ENCODE peak calls at places on chromosomes 4 and X, in five cellular contexts. B is neuronal stem cell, V is H1, X is neural progenitor cell, M is SK-N-SH. H is an unnamed sample. For H3K4me1, the result is how much of the 10 kb centered on the place peaks cover.

GRCh38 chr4:113657834-113658233 is 103.7 kb downstream of the CAMK2D start:
- DNase-seq in X (no peak), V (no peak), B (no peak), M (no peak), H (no peak)

GRCh38 chr4:166363198-166363597 is 490.2 kb downstream of the TLL1 start:
- DNase-seq in V (no peak), M (no peak), B (no peak), X (no peak), H (no peak)

GRCh38 chrX:51568586-51568985 is 50.1 kb downstream of the CENPVL3 start:
- DNase-seq in M (no peak), X (no peak), V (no peak), B (no peak), H (no peak)

GRCh38 chr4:76758290-76758882 is 139.6 kb downstream of the SOWAHB start:
- DNase-seq in V (no peak), B (peak), M (peak), X (peak), H (peak)

GRCh38 chrX:18075603-18076002 is 145.1 kb downstream of the BEND2 start:
- DNase-seq in M (no peak), V (no peak), X (peak), B (no peak), H (no peak)

GRCh38 chr4:137510866-137511265 is 21.4 kb downstream of the PCDH18 start:
- DNase-seq in V (no peak), B (no peak), X (no peak), M (no peak), H (no peak)

GRCh38 chrX:35104626-35105025 is 162.0 kb downstream of the FAM47B start:
- DNase-seq in X (no peak), M (no peak), B (no peak), V (no peak), H (no peak)

GRCh38 chrX:96685205-96686099 is 810 bp downstream of the DIAPH2 start:
- DNase-seq in B (no peak), V (no peak), X (peak), M (peak), H (no peak)

GRCh38 chr4:22473268-22473667 is 42.6 kb downstream of the ADGRA3 start:
- DNase-seq in B (no peak), V (no peak), M (no peak), X (no peak), H (no peak)

GRCh38 chr4:117134386-117134785 is 49.0 kb upstream of the TRAM1L1 start:
- DNase-seq in M (peak), X (peak), B (peak), V (no peak), H (peak)

GRCh38 chrX:16305187-16305586 is 137.9 kb downstream of the MAGEB17 start:
- DNase-seq in M (no peak), B (no peak), V (no peak), X (no peak), H (peak)

GRCh38 chr4:1232661-1233621 is 16.0 kb downstream of the CTBP1 start:
- DNase-seq in X (peak), M (peak), B (peak), V (no peak), H (no peak)

GRCh38 chr4:153759407-153760226 is at the start of gene RNF175:
- DNase-seq in X (peak), M (peak), V (no peak), B (no peak), H (no peak)

GRCh38 chr4:24642941-24643628 is 58.7 kb upstream of the DHX15 start:
- DNase-seq in B (no peak), M (no peak), V (no peak), X (no peak), H (no peak)

GRCh38 chr4:23750125-23750524 is 139.7 kb downstream of the PPARGC1A start:
- DNase-seq in X (no peak), M (no peak), V (no peak), B (no peak), H (no peak)

GRCh38 chr4:170388255-170388654 is 298.5 kb upstream of the AADAT start:
- DNase-seq in M (no peak), X (no peak), V (no peak), B (no peak), H (no peak)

GRCh38 chr4:121360496-121360895 is 20.3 kb downstream of the QRFPR start:
- DNase-seq in V (no peak), X (no peak), B (no peak), M (no peak), H (no peak)

GRCh38 chrX:21702725-21703228 is 44.6 kb upstream of the KLHL34 start:
- DNase-seq in X (no peak), B (no peak), M (no peak), V (no peak), H (no peak)

GRCh38 chr4:139665690-139666529 is at the start of gene MGST2:
- DNase-seq in B (peak), V (no peak), M (peak), X (peak), H (peak)

GRCh38 chrX:78643874-78644273 is 15.3 kb downstream of the RTL3 start:
- DNase-seq in V (no peak), X (no peak), B (no peak), M (no peak), H (no peak)

GRCh38 chr4:88188738-88189417 is 30.4 kb upstream of the ABCG2 start:
- DNase-seq in X (no peak), B (no peak), V (no peak), M (no peak), H (no peak)

GRCh38 chr4:88189881-88190585 is 31.6 kb upstream of the ABCG2 start:
- DNase-seq in V (no peak), X (no peak), B (no peak), M (no peak), H (no peak)

GRCh38 chr4:88191404-88191803 is 33.0 kb upstream of the ABCG2 start:
- DNase-seq in M (no peak), X (no peak), V (no peak), B (no peak), H (no peak)

GRCh38 chr4:88187766-88188165 is 29.3 kb upstream of the ABCG2 start:
- DNase-seq in X (no peak), B (no peak), M (no peak), V (no peak), H (no peak)

DNA sequence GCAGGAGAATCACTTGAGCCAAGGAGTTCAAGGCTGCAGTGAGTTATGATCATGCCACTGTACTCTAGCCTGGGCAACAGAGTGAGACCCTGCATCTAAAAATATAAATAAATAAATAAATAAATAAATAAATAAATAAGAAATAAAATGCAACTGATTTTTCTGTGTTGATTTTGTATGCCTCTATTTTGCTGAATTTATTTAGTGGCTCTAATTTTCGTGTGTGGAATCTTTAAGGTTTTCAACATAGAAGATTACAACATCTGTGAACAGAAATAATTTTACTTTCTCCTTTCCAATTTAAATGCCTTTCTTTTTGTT is 30.9 kb upstream of the ABCG2 start:
- DNase-seq in X (no peak), V (no peak), B (no peak), M (no peak), H (no peak)
- H3K4me2 ChIP-seq in X (no peak), V (no peak), B (no peak), M (no peak), H (no peak)

DNA sequence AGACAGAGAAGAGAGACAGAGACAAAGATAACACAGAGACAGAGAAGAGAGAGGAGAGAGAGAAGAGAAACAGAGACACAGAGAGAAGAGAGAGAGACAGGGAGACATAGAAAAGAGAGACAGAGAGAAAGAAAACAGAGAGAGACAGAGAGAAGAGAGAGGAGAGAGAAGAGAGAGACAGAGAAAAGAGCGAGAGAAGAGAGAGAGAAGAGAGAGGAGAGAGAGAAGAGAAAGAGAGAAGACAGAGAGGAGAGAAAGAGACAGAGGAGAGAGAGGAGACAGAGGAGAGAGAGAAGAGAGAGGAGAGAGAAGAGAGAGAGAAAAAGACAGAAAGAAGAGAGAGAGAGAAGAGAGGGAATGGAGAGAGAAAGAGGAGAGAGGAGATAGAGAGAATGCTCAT is 601.1 kb upstream of the PRKX start:
- DNase-seq in X (no peak), V (no peak), B (no peak), M (no peak), H (no peak)
- H3K4me1 ChIP-seq in X (under half), V (under half), B (under half), M (under half), H (under half)

GRCh38 chrX:150165776-150166610 is 197.1 kb upstream of the MAMLD1 start:
- DNase-seq in X (no peak), V (no peak), B (no peak), M (no peak), H (no peak)

GRCh38 chrX:150163181-150163930 is 199.8 kb upstream of the MAMLD1 start:
- DNase-seq in M (no peak), B (no peak), X (no peak), V (no peak), H (no peak)

GRCh38 chrX:150164971-150165605 is 198.0 kb upstream of the MAMLD1 start:
- DNase-seq in B (no peak), M (no peak), X (no peak), V (no peak), H (no peak)

GRCh38 chrX:150163956-150164726 is 199.0 kb upstream of the MAMLD1 start:
- DNase-seq in M (no peak), B (no peak), X (no peak), V (no peak), H (no peak)

GRCh38 chrX:150167482-150168324 is 195.4 kb upstream of the MAMLD1 start:
- DNase-seq in V (no peak), B (no peak), X (no peak), M (no peak), H (no peak)
- H2AFZ ChIP-seq in V (no peak), B (no peak), X (no peak), M (no peak), H (no peak)

GRCh38 chr4:12701384-12701783 is 782.8 kb downstream of the RAB28 start:
- DNase-seq in X (no peak), B (no peak), V (no peak), M (no peak), H (no peak)
- H3K4me2 ChIP-seq in X (no peak), B (no peak), V (no peak), M (no peak), H (no peak)

DNA sequence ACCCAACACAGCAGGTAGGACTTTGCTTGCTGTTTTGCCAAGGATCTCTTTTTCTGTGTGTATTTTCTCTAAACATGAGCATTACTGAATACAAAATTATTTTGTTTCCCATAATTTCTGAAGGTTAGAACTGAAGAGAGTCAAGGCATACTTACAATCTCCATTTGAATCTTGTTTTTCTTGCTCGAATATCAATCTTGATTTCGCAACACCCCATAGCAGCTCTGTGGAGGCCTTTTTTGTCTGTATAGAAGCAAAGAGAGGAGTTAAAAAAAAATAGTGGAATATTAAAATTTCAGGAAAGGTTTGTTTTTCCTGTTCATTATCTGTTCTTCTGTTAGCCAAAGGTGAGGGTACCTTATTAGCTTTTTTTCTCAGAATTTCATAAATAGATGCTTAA is 92.9 kb downstream of the TNIP2 start:
- DNase-seq in V (no peak), M (no peak), X (no peak), B (no peak), H (no peak)
- H3K4me1 ChIP-seq in V (under half), M (under half), X (under half), B (under half), H (under half)

DNA sequence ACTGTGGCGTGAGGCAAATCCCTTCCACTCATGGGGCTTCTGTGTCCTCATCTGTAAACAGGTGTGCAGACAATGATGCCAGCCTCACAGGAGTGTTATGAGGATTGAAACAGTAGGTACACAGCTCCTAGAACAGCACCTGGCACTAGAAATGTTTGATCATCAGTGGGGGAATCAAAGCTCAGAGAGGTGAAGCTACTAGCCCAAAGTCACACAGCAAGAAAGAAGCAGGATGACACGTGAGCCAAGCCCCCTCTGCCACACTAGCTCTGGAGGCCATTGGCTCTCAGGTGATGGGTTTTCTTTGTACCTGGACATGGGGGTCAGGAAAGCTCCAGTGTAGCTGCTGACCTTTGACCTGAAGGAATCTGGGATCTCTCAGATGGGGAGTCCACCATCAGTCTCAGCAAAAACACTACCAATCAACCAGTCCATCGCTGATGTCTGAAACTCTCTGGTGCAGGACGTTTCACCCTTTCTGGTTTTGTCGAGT is 13.4 kb upstream of the SLC2A9 start:
- DNase-seq in M (no peak), B (no peak), V (no peak), X (no peak), H (no peak)
- H2AFZ ChIP-seq in M (no peak), B (no peak), V (no peak), X (no peak), H (no peak)

DNA sequence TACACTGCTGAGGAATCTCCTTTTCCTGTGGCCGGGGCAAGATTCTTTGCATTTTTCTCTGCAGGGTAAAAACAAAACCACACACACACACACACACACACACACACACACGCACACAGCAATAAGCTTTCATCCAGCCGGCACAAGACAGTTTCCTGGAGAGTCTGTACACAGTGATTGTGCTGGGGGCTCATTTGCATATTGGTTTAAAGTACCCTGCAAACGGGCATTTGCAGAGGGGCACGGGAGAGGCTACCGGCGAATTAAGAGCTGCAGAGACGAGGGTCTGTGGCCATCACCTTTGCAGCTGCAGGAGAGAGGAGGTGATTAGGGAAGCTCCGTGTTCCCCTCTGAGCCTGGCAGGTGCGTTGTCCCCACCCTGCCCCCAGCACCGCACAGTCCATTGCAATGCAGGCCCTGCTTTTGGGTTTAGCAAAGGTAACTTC is 219.9 kb downstream of the SHOX start:
- DNase-seq in M (no peak), X (peak), V (no peak), B (no peak), H (no peak)
- H3K4me2 ChIP-seq in M (no peak), X (peak), V (peak), B (peak), H (no peak)

GRCh38 chr4:48778431-48779094 is 1.5 kb downstream of the FRYL start:
- DNase-seq in X (no peak), V (no peak), M (peak), B (no peak), H (peak)

GRCh38 chr4:48779095-48779997 is 733 bp downstream of the FRYL start:
- DNase-seq in B (peak), X (peak), V (no peak), M (peak), H (peak)

GRCh38 chr4:48772568-48772967 is 7.5 kb downstream of the FRYL start:
- DNase-seq in V (no peak), M (no peak), X (no peak), B (no peak), H (no peak)

GRCh38 chr4:48777739-48778138 is 2.3 kb downstream of the FRYL start:
- DNase-seq in X (no peak), B (no peak), M (no peak), V (no peak), H (no peak)

GRCh38 chr4:48774760-48775398 is 5.2 kb downstream of the FRYL start:
- DNase-seq in M (no peak), V (no peak), B (no peak), X (no peak), H (peak)
- H3K4me1 ChIP-seq in M (under half), V (under half), B (under half), X (under half), H (half or more)

H was measured in Karpas-422.